ENCODE peak calls at places on chromosomes 5 and 9, in four cellular contexts. I is NAMALWA, B is NCI-H510A treated with DMSO at 0.1 percent for 48 hours, D is NCI-H1694 treated with DMSO at 0.1 percent for 48 hours. A is an unnamed sample.

GRCh38 chr9:15468113-15468512 is 42.7 kb downstream of the PSIP1 start:
- DNase-seq in I (no peak), B (peak; percentile 26), D (no peak), A (no peak)

GRCh38 chr5:136043968-136044610 is 15.3 kb downstream of the TGFBI start:
- DNase-seq in I (no peak), B (no peak), D (no peak), A (no peak)

GRCh38 chr5:75571547-75571946 is 39.7 kb upstream of the ANKDD1B start:
- DNase-seq in I (peak; percentile 31), B (no peak), D (no peak), A (peak; percentile 37)

GRCh38 chr9:118129541-118129940 is 425.3 kb downstream of the TLR4 start:
- DNase-seq in I (no peak), B (no peak), D (no peak), A (no peak)

GRCh38 chr5:127280494-127281220 is 9.9 kb upstream of the MEGF10 start:
- DNase-seq in I (no peak), B (peak; percentile 54), D (no peak), A (no peak)

GRCh38 chr9:37412431-37413151 is 9.9 kb upstream of the GRHPR start:
- DNase-seq in I (no peak), B (no peak), D (no peak), A (no peak)

GRCh38 chr5:109907751-109908150 is 218.0 kb downstream of the MAN2A1 start:
- DNase-seq in I (no peak), B (no peak), D (no peak), A (no peak)

GRCh38 chr9:130111805-130112204 is 58.1 kb downstream of the GPR107 start:
- DNase-seq in I (no peak), B (peak; percentile 16), D (no peak), A (no peak)

GRCh38 chr9:129319938-129320481 is 141.9 kb upstream of the IER5L start:
- DNase-seq in I (no peak), B (peak; percentile 30), D (no peak), A (no peak)

GRCh38 chr5:121188849-121189248 is 662.8 kb upstream of the FTMT start:
- DNase-seq in I (no peak), B (no peak), D (no peak), A (no peak)

GRCh38 chr9:4973246-4973645 is 11.8 kb upstream of the JAK2 start:
- DNase-seq in I (no peak), B (no peak), D (no peak), A (no peak)

GRCh38 chr9:97418894-97419293 is 7.0 kb downstream of the TDRD7 start:
- DNase-seq in I (no peak), B (no peak), D (no peak), A (no peak)

GRCh38 chr9:14314424-14314928 is 535 bp upstream of the NFIB start:
- DNase-seq in I (no peak), B (peak; percentile 28), D (peak; percentile 83), A (peak; percentile 67)